ENCODE peak calls at places on chromosomes 12 and 14, in five cellular contexts. N is activated CD8-positive, alpha-beta T cell treated with anti-CD3 and anti-CD28 coated beads, Interleukin-2, amount 10 ng/mL, durations not matched to agents 7 days and 5 days; J is activated CD8-positive, alpha-beta memory T cell treated with anti-CD3 and anti-CD28 coated beads, Interleukin-2, amount 10 ng/mL, durations not matched to agents 7 days and 5 days; I is CD4-positive, alpha-beta T cell; P is sciatic nerve. Y is an unnamed sample.

GRCh38 chr12:2739832-2740641 is 54.7 kb upstream of the FKBP4 start:
- ATAC-seq in N (no peak), J (no peak), I (no peak), P (no peak), Y (no peak)

GRCh38 chr14:102540310-102541028 is 30.9 kb upstream of the ANKRD9 start:
- ATAC-seq in N (no peak), J (no peak), I (no peak), P (peak), Y (no peak)

GRCh38 chr12:111034911-111035577 is 114.7 kb upstream of the MYL2 start:
- ATAC-seq in N (no peak), J (no peak), I (no peak), P (no peak), Y (no peak)

GRCh38 chr14:54350196-54350595 is 46.6 kb upstream of the CDKN3 start:
- ATAC-seq in N (no peak), J (no peak), I (no peak), P (peak), Y (no peak)

GRCh38 chr12:16165506-16165905 is 112.0 kb downstream of the SLC15A5 start:
- ATAC-seq in N (no peak), J (no peak), I (no peak), P (peak), Y (no peak)

GRCh38 chr12:124952295-124952694 is 36.6 kb downstream of the DHX37 start:
- ATAC-seq in N (no peak), J (no peak), I (no peak), P (no peak), Y (no peak)

GRCh38 chr14:69471916-69472315 is 12.6 kb upstream of the PLEKHD1 start:
- ATAC-seq in N (no peak), J (peak), I (no peak), P (no peak), Y (peak)

GRCh38 chr12:43362910-43363694 is 188.9 kb downstream of the ADAMTS20 start:
- ATAC-seq in N (no peak), J (no peak), I (no peak), P (no peak), Y (no peak)

GRCh38 chr12:52181757-52182156 is 10.1 kb downstream of the KRT80 start:
- ATAC-seq in N (no peak), J (no peak), I (no peak), P (no peak), Y (no peak)

GRCh38 chr12:26122681-26123481 is 2.0 kb downstream of the BHLHE41 start:
- ATAC-seq in N (peak), J (peak), I (peak), P (peak), Y (peak)

GRCh38 chr12:132393991-132394949 is 64.9 kb upstream of the GALNT9 start:
- ATAC-seq in N (no peak), J (peak), I (no peak), P (no peak), Y (peak)

Y was measured in activated T-helper 17 cell treated with anti-CD3 and anti-CD28 coated beads, Interleukin-2, amount 50 U/mL, for 72 hours.